ENCODE peak calls at places on chromosomes 13 and 19, in eight cellular contexts. B, X, Q, S, F, C, H and J are unnamed samples. For H3K9me3 and H3K4me1, the result is how much of the 10 kb centered on the place peaks cover.

GRCh38 chr19:45161715-45162463 is 1.1 kb upstream of the NKPD1 start:
- DNase-seq in F (no peak), Q (no peak), B (peak), S (no peak), X (peak), H (peak), C (peak), J (no peak)

GRCh38 chr13:39039033-39039432 is 777 bp downstream of the NHLRC3 start:
- DNase-seq in S (no peak), B (no peak), H (no peak), X (no peak), F (no peak), Q (no peak), C (no peak), J (no peak)

GRCh38 chr13:98848736-98849135 is 96.3 kb upstream of the SLC15A1 start:
- DNase-seq in B (no peak), X (no peak), Q (no peak), C (no peak), S (no peak), H (no peak), F (no peak), J (no peak)

GRCh38 chr13:95199896-95200295 is 101.4 kb downstream of the ABCC4 start:
- DNase-seq in Q (no peak), H (no peak), S (peak), X (no peak), F (no peak), C (no peak), B (no peak), J (no peak)

GRCh38 chr19:33379151-33379829 is 5.8 kb downstream of the CEBPG start:
- DNase-seq in H (no peak), S (no peak), F (no peak), X (no peak), C (no peak), Q (no peak), B (peak), J (no peak)

GRCh38 chr13:21637296-21637695 is 33.3 kb upstream of the MICU2 start:
- DNase-seq in F (no peak), Q (no peak), C (no peak), S (peak), B (no peak), X (no peak), H (no peak), J (peak)

GRCh38 chr13:108274718-108275117 is 5.2 kb downstream of the TNFSF13B start:
- DNase-seq in F (no peak), S (no peak), Q (no peak), H (no peak), C (no peak), B (no peak), X (no peak), J (no peak)

GRCh38 chr13:51761638-51762350 is 42.2 kb downstream of the DHRS12 start:
- DNase-seq in H (no peak), B (no peak), Q (no peak), C (no peak), S (no peak), X (peak), F (no peak), J (no peak)

GRCh38 chr19:5186293-5187050 is 154.1 kb downstream of the PTPRS start:
- DNase-seq in H (no peak), X (no peak), B (no peak), Q (no peak), S (no peak), C (no peak), F (no peak), J (peak)

GRCh38 chr13:75445717-75446529 is 36.0 kb downstream of the TBC1D4 start:
- DNase-seq in Q (no peak), C (no peak), B (no peak), F (no peak), H (no peak), S (no peak), X (no peak), J (no peak)

GRCh38 chr13:81791636-81792035 is 1450.7 kb upstream of the SPRY2 start:
- DNase-seq in B (no peak), X (peak), H (no peak), S (no peak), Q (no peak), C (no peak), F (no peak), J (no peak)

GRCh38 chr19:10580979-10581631 is 6.0 kb downstream of the AP1M2 start:
- DNase-seq in S (peak), C (peak), Q (peak), X (peak), F (peak), H (peak), B (peak), J (peak)

GRCh38 chr19:10587839-10588150 is 683 bp upstream of the AP1M2 start:
- DNase-seq in S (no peak), H (no peak), C (no peak), B (no peak), X (no peak), F (no peak), Q (no peak), J (no peak)

GRCh38 chr19:10583021-10583776 is 3.9 kb downstream of the AP1M2 start:
- DNase-seq in H (no peak), B (no peak), Q (no peak), X (no peak), S (no peak), F (no peak), C (no peak), J (no peak)

GRCh38 chr19:10587022-10587838 is at the start of gene AP1M2:
- DNase-seq in C (no peak), X (no peak), Q (no peak), F (no peak), H (peak), B (no peak), S (peak), J (no peak)

GRCh38 chr19:10586396-10586795 is 716 bp downstream of the AP1M2 start:
- DNase-seq in C (no peak), F (no peak), Q (no peak), H (no peak), B (no peak), S (no peak), X (no peak), J (no peak)
- H3K4me3 ChIP-seq in C (no peak), F (no peak), Q (peak), H (peak), B (no peak), S (peak), X (no peak), J (no peak)

DNA sequence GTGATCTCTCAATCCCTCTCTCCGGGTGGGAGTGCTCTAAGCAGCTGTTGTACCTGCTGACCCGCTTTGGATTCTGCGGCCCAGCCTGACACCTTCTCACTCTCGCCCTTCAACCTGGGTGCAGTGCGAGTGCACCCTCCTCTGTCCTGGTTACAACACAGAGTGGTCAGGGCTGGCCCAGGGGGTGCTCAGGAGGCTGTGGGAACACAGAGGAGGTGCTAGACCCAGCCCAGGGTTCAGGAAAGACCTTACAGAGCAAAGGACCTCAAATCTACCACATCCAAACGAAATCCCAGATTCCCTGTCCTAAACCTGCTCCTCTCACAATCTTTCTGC is 23.7 kb downstream of the ZNF175 start:
- DNase-seq in X (no peak), B (no peak), Q (no peak), F (no peak), C (no peak), H (no peak), S (no peak), J (no peak)
- H3K9me3 ChIP-seq in X (under half), B (under half), Q (under half), F (under half), C (under half), H (under half), S (under half), J (under half)

GRCh38 chr13:96218475-96218874 is 128.6 kb downstream of the HS6ST3 start:
- DNase-seq in H (no peak), F (no peak), B (no peak), S (no peak), X (no peak), C (no peak), Q (no peak), J (no peak)

GRCh38 chr13:96216543-96216942 is 126.6 kb downstream of the HS6ST3 start:
- DNase-seq in Q (no peak), H (no peak), B (no peak), S (no peak), X (no peak), C (no peak), F (no peak), J (no peak)

GRCh38 chr13:96214804-96215445 is 125.0 kb downstream of the HS6ST3 start:
- DNase-seq in F (no peak), Q (no peak), B (no peak), C (no peak), S (no peak), X (no peak), H (no peak), J (no peak)
- H3K4me1 ChIP-seq in F (under half), Q (under half), B (under half), C (under half), S (under half), X (under half), H (under half), J (under half)

GRCh38 chr19:52785506-52785905 is 1.1 kb downstream of the ZNF600 start:
- DNase-seq in C (no peak), H (no peak), B (no peak), X (no peak), F (no peak), S (no peak), Q (no peak), J (no peak)
- H3K4me3 ChIP-seq in C (no peak), H (peak), B (no peak), X (peak), F (no peak), S (peak), Q (peak), J (no peak)